ENCODE peak calls at places on chromosomes 3 and 15, in seven cellular contexts. G is breast epithelium, V is HCT116, O is AG04450, I is colonic mucosa, L is HL-60, N is GM23338. Q is an unnamed sample.

GRCh38 chr15:29671308-29671981 is 150.8 kb downstream of the TJP1 start:
- DNase-seq in G (no peak), L (no peak), V (no peak), O (no peak), N (no peak), I (no peak), Q (no peak)

GRCh38 chr3:17431004-17431403 is 311.4 kb downstream of the TBC1D5 start:
- DNase-seq in I (no peak), G (no peak), L (no peak), V (peak), O (peak), N (peak), Q (no peak)

GRCh38 chr15:99123706-99124451 is 19.0 kb downstream of the SYNM start:
- DNase-seq in N (peak), V (peak), G (peak), I (peak), L (peak), O (peak), Q (peak)

GRCh38 chr15:95016511-95017219 is 785.3 kb downstream of the MCTP2 start:
- DNase-seq in N (no peak), I (no peak), V (no peak), G (no peak), O (peak), L (no peak), Q (no peak)

GRCh38 chr15:39575180-39575579 is 5.7 kb upstream of the THBS1 start:
- DNase-seq in I (no peak), O (no peak), V (no peak), G (no peak), N (no peak), L (no peak), Q (no peak)

GRCh38 chr15:90654233-90655124 is 62.7 kb upstream of the BLM start:
- DNase-seq in V (no peak), N (no peak), O (no peak), G (no peak), I (no peak), L (no peak), Q (no peak)

GRCh38 chr3:140342668-140343067 is 335.2 kb upstream of the TRIM42 start:
- DNase-seq in O (no peak), V (no peak), I (no peak), N (no peak), G (no peak), L (no peak), Q (no peak)

GRCh38 chr15:65087873-65088642 is 11.5 kb downstream of the KBTBD13 start:
- DNase-seq in N (no peak), G (peak), V (no peak), I (peak), O (no peak), L (no peak), Q (no peak)

GRCh38 chr15:81292516-81293001 is 31.4 kb downstream of the STARD5 start:
- DNase-seq in O (no peak), L (no peak), G (no peak), N (no peak), I (no peak), V (no peak), Q (no peak)

GRCh38 chr15:81293728-81294500 is 30.0 kb downstream of the STARD5 start:
- DNase-seq in N (no peak), L (peak), I (no peak), O (no peak), V (no peak), G (no peak), Q (no peak)

GRCh38 chr15:81296218-81296617 is 27.7 kb downstream of the STARD5 start:
- DNase-seq in L (no peak), V (no peak), O (no peak), G (no peak), I (no peak), N (no peak), Q (no peak)

GRCh38 chr15:81295466-81296145 is 28.3 kb downstream of the STARD5 start:
- DNase-seq in O (no peak), N (no peak), L (peak), I (no peak), V (no peak), G (no peak), Q (no peak)

DNA sequence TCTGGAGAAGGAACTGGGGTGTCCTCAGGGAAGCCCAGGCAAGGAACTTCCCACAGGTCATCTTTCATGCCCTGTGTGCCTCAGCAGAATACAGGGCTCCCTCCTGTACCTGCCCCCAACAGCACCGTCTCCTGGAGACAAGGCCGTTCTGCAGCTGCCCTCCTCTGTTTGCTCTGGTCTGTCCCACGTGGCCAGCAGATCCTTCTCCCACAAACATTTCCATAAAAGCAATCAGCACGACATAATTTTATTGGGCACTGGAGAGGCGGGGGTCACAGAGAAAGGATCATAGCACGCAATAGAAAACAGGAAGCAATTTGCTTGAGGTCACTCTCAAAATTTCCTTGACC is 29.5 kb downstream of the STARD5 start:
- DNase-seq in O (no peak), N (peak), L (peak), V (no peak), I (no peak), G (no peak), Q (no peak)
- TF ChIP-seq CTCF in O (no peak), N (peak), L (no peak), V (no peak), I (no peak), G (no peak), Q (no peak)

GRCh38 chr3:13261908-13262307 is 158.2 kb downstream of the NUP210 start:
- DNase-seq in G (no peak), O (no peak), I (no peak), L (no peak), V (no peak), N (no peak), Q (no peak)

GRCh38 chr3:13259831-13260230 is 160.3 kb downstream of the NUP210 start:
- DNase-seq in L (no peak), G (no peak), N (no peak), O (no peak), V (no peak), I (no peak), Q (no peak)

GRCh38 chr3:13258986-13259514 is 161.1 kb downstream of the NUP210 start:
- DNase-seq in G (no peak), V (no peak), I (no peak), L (no peak), N (no peak), O (no peak), Q (no peak)

GRCh38 chr3:13261104-13261800 is 158.9 kb downstream of the NUP210 start:
- DNase-seq in L (no peak), V (no peak), N (no peak), I (no peak), O (no peak), G (no peak), Q (no peak)

GRCh38 chr3:13260259-13261103 is 159.6 kb downstream of the NUP210 start:
- DNase-seq in L (no peak), V (no peak), O (no peak), N (no peak), G (no peak), I (no peak), Q (no peak)
- TF ChIP-seq CTCF in L (no peak), V (peak), O (no peak), N (no peak), G (no peak), I (no peak), Q (no peak)

GRCh38 chr15:87038404-87038803 is 958.7 kb downstream of the AGBL1 start:
- DNase-seq in L (peak), G (no peak), V (no peak), I (no peak), O (no peak), N (peak), Q (no peak)

GRCh38 chr15:87031545-87032230 is 952.0 kb downstream of the AGBL1 start:
- DNase-seq in O (no peak), N (no peak), G (no peak), L (no peak), V (no peak), I (no peak), Q (no peak)

GRCh38 chr15:87034886-87035285 is 955.2 kb downstream of the AGBL1 start:
- DNase-seq in I (no peak), L (no peak), N (no peak), V (no peak), G (no peak), O (no peak), Q (no peak)

GRCh38 chr15:87032291-87032690 is 952.6 kb downstream of the AGBL1 start:
- DNase-seq in V (no peak), G (no peak), L (no peak), N (peak), O (no peak), I (no peak), Q (no peak)

DNA sequence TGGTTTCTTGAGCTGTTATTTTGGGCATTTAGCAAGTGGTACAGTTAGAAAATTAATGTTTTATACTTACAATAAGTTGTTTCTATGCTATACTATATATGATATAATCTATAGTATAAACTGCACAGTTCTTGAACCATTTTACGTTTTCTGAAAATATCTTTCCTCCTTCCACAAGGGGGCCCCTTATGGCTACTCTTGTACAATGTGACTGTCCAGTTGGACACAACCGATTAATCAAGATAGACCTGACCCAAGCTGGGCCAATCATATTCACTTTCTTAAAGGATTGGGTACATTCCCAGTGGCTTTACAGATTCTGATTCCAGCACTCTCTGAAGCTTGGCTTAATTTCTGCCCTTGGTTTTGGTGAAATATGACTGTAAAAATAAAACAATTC is 953.4 kb downstream of the AGBL1 start:
- DNase-seq in N (no peak), O (no peak), V (no peak), G (no peak), I (no peak), L (no peak), Q (no peak)
- TF ChIP-seq CTCF in N (peak), O (peak), V (no peak), G (no peak), I (no peak), L (no peak), Q (no peak)

GRCh38 chr3:179653106-179653776 is 401 bp downstream of the USP13 start:
- DNase-seq in N (peak), G (peak), O (peak), I (peak), V (peak), L (peak), Q (peak)
- TF ChIP-seq CTCF in N (peak), G (no peak), O (peak), I (no peak), V (no peak), L (no peak), Q (no peak)

DNA sequence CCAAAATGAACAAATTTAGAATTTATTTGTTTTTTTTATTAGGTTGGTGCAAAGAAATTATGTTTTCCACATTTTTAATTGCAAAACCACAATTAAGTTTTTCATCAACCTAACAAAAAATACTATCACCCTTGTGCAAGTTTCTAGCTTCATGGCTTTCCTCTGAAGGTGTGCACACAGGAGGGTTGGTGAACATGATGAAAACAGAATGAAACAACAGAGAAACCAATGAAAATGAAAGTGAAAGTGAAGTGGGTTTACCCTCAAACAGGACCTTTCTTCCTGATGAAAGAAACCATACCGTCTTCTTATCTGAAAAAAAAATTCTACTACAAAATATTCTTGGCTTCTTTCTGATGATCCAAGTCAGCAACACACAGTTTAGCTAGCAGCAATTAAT is 71.9 kb upstream of the FEZF2 start:
- DNase-seq in I (no peak), L (no peak), O (no peak), G (no peak), N (peak), V (no peak), Q (no peak)
- TF ChIP-seq CTCF in I (no peak), L (no peak), O (no peak), G (no peak), N (no peak), V (no peak), Q (no peak)

Q was measured in mesothelial cell of epicardium.